ENCODE peak calls at places on chromosome 18, in nine cellular contexts. One of them, this sample, is unnamed.

GRCh38 chr18:45775241-45775676 is 50.2 kb upstream of the SIGLEC15 start:
- DNase-seq in GM12878: no peak
- DNase-seq in HCT116: peak; percentile 69
- DNase-seq in K562: peak; percentile 23
- DNase-seq in prostate gland: no peak
- DNase-seq in stomach: peak; percentile 77
- DNase-seq in H1: peak; percentile 75
- DNase-seq in suprapubic skin: peak; percentile 87
- DNase-seq in transverse colon: peak; percentile 61
- DNase-seq in this sample: peak; percentile 31

GRCh38 chr18:79805211-79805862 is 7.6 kb downstream of the KCNG2 start:
- DNase-seq in H1: no peak
- DNase-seq in prostate gland: no peak
- DNase-seq in GM12878: no peak
- DNase-seq in stomach: no peak
- DNase-seq in HCT116: no peak
- DNase-seq in transverse colon: no peak
- DNase-seq in K562: no peak
- DNase-seq in suprapubic skin: no peak
- DNase-seq in this sample: no peak

GRCh38 chr18:6879508-6880195 is 150.1 kb downstream of the ARHGAP28 start:
- DNase-seq in transverse colon: no peak
- DNase-seq in suprapubic skin: no peak
- DNase-seq in H1: no peak
- DNase-seq in prostate gland: no peak
- DNase-seq in stomach: no peak
- DNase-seq in GM12878: no peak
- DNase-seq in K562: no peak
- DNase-seq in HCT116: no peak
- DNase-seq in this sample: no peak

GRCh38 chr18:50658601-50659000 is 98.7 kb downstream of the MAPK4 start:
- DNase-seq in transverse colon: no peak
- DNase-seq in suprapubic skin: no peak
- DNase-seq in stomach: no peak
- DNase-seq in K562: no peak
- DNase-seq in H1: no peak
- DNase-seq in prostate gland: no peak
- DNase-seq in HCT116: no peak
- DNase-seq in GM12878: no peak
- DNase-seq in this sample: no peak

GRCh38 chr18:62717059-62717849 is 1.9 kb downstream of the PHLPP1 start:
- DNase-seq in H1: no peak
- DNase-seq in HCT116: peak; percentile 34
- DNase-seq in stomach: peak; percentile 52
- DNase-seq in prostate gland: peak; percentile 65
- DNase-seq in K562: no peak
- DNase-seq in transverse colon: peak; percentile 69
- DNase-seq in GM12878: no peak
- DNase-seq in suprapubic skin: no peak
- DNase-seq in this sample: no peak

GRCh38 chr18:61869631-61870030 is 23.2 kb downstream of the RNF152 start:
- DNase-seq in stomach: no peak
- DNase-seq in suprapubic skin: no peak
- DNase-seq in H1: no peak
- DNase-seq in HCT116: no peak
- DNase-seq in transverse colon: no peak
- DNase-seq in prostate gland: no peak
- DNase-seq in GM12878: no peak
- DNase-seq in K562: no peak
- DNase-seq in this sample: no peak

GRCh38 chr18:14948163-14948540 is 200.2 kb downstream of the ANKRD30B start:
- DNase-seq in H1: no peak
- DNase-seq in suprapubic skin: peak; percentile 57
- DNase-seq in stomach: no peak
- DNase-seq in HCT116: no peak
- DNase-seq in prostate gland: no peak
- DNase-seq in transverse colon: no peak
- DNase-seq in GM12878: no peak
- DNase-seq in K562: no peak
- DNase-seq in this sample: no peak

GRCh38 chr18:32095156-32095555 is 3.5 kb downstream of the RNF138 start:
- DNase-seq in GM12878: no peak
- DNase-seq in stomach: no peak
- DNase-seq in K562: no peak
- DNase-seq in prostate gland: no peak
- DNase-seq in transverse colon: no peak
- DNase-seq in H1: no peak
- DNase-seq in suprapubic skin: no peak
- DNase-seq in HCT116: no peak
- DNase-seq in this sample: no peak

GRCh38 chr18:33717339-33717738 is 139.3 kb downstream of the ASXL3 start:
- DNase-seq in prostate gland: no peak
- DNase-seq in H1: no peak
- DNase-seq in HCT116: no peak
- DNase-seq in GM12878: no peak
- DNase-seq in K562: no peak
- DNase-seq in stomach: no peak
- DNase-seq in suprapubic skin: no peak
- DNase-seq in transverse colon: no peak
- DNase-seq in this sample: no peak

GRCh38 chr18:33711514-33711913 is 133.5 kb downstream of the ASXL3 start:
- DNase-seq in K562: no peak
- DNase-seq in transverse colon: no peak
- DNase-seq in stomach: no peak
- DNase-seq in H1: no peak
- DNase-seq in prostate gland: no peak
- DNase-seq in suprapubic skin: no peak
- DNase-seq in GM12878: no peak
- DNase-seq in HCT116: no peak
- DNase-seq in this sample: no peak

GRCh38 chr18:33720133-33720532 is 142.1 kb downstream of the ASXL3 start:
- DNase-seq in prostate gland: no peak
- DNase-seq in GM12878: no peak
- DNase-seq in H1: no peak
- DNase-seq in suprapubic skin: no peak
- DNase-seq in transverse colon: no peak
- DNase-seq in K562: no peak
- DNase-seq in HCT116: no peak
- DNase-seq in stomach: no peak
- DNase-seq in this sample: no peak

GRCh38 chr18:33710269-33710668 is 132.2 kb downstream of the ASXL3 start:
- DNase-seq in K562: no peak
- DNase-seq in GM12878: no peak
- DNase-seq in transverse colon: no peak
- DNase-seq in HCT116: no peak
- DNase-seq in suprapubic skin: no peak
- DNase-seq in stomach: no peak
- DNase-seq in prostate gland: no peak
- DNase-seq in H1: no peak
- DNase-seq in this sample: no peak

GRCh38 chr18:33716061-33716683 is 138.2 kb downstream of the ASXL3 start:
- DNase-seq in transverse colon: no peak
- DNase-seq in HCT116: no peak
- DNase-seq in GM12878: no peak
- DNase-seq in H1: no peak
- DNase-seq in suprapubic skin: no peak
- DNase-seq in K562: no peak
- DNase-seq in prostate gland: no peak
- DNase-seq in stomach: no peak
- DNase-seq in this sample: no peak
- TF ChIP-seq POLR2AphosphoS5 in transverse colon: no peak
- TF ChIP-seq POLR2AphosphoS5 in HCT116: no peak
- TF ChIP-seq POLR2AphosphoS5 in GM12878: no peak
- TF ChIP-seq POLR2AphosphoS5 in H1: no peak
- TF ChIP-seq POLR2AphosphoS5 in suprapubic skin: no peak
- TF ChIP-seq POLR2AphosphoS5 in K562: no peak
- TF ChIP-seq POLR2AphosphoS5 in prostate gland: no peak
- TF ChIP-seq POLR2AphosphoS5 in stomach: no peak
- TF ChIP-seq POLR2AphosphoS5 in this sample: no peak

GRCh38 chr18:36828157-36828629 is 609 bp downstream of the TPGS2 start:
- DNase-seq in transverse colon: peak; percentile 34
- DNase-seq in suprapubic skin: no peak
- DNase-seq in H1: no peak
- DNase-seq in stomach: no peak
- DNase-seq in HCT116: peak; percentile 6
- DNase-seq in GM12878: no peak
- DNase-seq in prostate gland: peak; percentile 26
- DNase-seq in K562: no peak
- DNase-seq in this sample: no peak

GRCh38 chr18:36830141-36830495 is 1.2 kb downstream of the KIAA1328 start:
- DNase-seq in K562: no peak
- DNase-seq in prostate gland: no peak
- DNase-seq in suprapubic skin: no peak
- DNase-seq in H1: no peak
- DNase-seq in stomach: no peak
- DNase-seq in HCT116: no peak
- DNase-seq in GM12878: no peak
- DNase-seq in transverse colon: no peak
- DNase-seq in this sample: no peak

GRCh38 chr18:36829362-36830140 is 624 bp downstream of the KIAA1328 start:
- DNase-seq in HCT116: no peak
- DNase-seq in prostate gland: no peak
- DNase-seq in stomach: no peak
- DNase-seq in H1: no peak
- DNase-seq in GM12878: no peak
- DNase-seq in transverse colon: no peak
- DNase-seq in suprapubic skin: no peak
- DNase-seq in K562: no peak
- DNase-seq in this sample: no peak

GRCh38 chr18:36831139-36831538 is 2.2 kb downstream of the KIAA1328 start:
- DNase-seq in suprapubic skin: no peak
- DNase-seq in GM12878: no peak
- DNase-seq in H1: no peak
- DNase-seq in K562: no peak
- DNase-seq in HCT116: no peak
- DNase-seq in transverse colon: no peak
- DNase-seq in stomach: no peak
- DNase-seq in prostate gland: no peak
- DNase-seq in this sample: no peak

GRCh38 chr18:36828630-36829361 is at the start of the genes KIAA1328 and TPGS2:
- DNase-seq in H1: peak; percentile 90
- DNase-seq in stomach: peak; percentile 86
- DNase-seq in HCT116: peak; percentile 61
- DNase-seq in K562: peak; percentile 94
- DNase-seq in GM12878: peak; percentile 52
- DNase-seq in prostate gland: peak; percentile 80
- DNase-seq in suprapubic skin: peak; percentile 88
- DNase-seq in transverse colon: peak; percentile 87
- DNase-seq in this sample: peak; percentile 85
- TF ChIP-seq POLR2A in H1: peak; percentile 30
- TF ChIP-seq POLR2A in stomach: no peak
- TF ChIP-seq POLR2A in HCT116: peak; percentile 29
- TF ChIP-seq POLR2A in K562: peak; percentile 80
- TF ChIP-seq POLR2A in GM12878: peak; percentile 83
- TF ChIP-seq POLR2A in prostate gland: peak; percentile 57
- TF ChIP-seq POLR2A in suprapubic skin: peak; percentile 18
- TF ChIP-seq POLR2A in transverse colon: peak; percentile 64
- TF ChIP-seq POLR2A in this sample: peak; percentile 76

DNA sequence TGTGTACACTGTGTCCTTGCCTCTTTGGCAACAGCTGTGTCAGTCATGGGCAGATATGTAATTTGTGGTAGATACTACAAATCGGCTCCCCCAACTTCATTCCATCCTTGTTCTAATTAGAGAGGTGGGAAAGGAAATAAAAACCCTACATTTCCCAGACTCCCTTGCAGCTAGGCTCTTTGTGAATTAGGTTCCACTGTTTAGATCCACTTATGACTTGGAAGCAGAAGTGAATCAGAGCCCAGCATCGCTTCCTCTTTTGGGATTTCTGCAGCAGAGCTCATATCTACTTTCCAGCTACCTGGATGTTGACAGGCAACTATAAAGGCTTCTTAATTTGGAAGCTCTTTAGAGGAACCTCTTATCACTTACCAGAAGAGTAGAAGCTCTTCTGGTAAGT is 34.1 kb upstream of the NARS1 start:
- DNase-seq in HCT116: no peak
- DNase-seq in K562: no peak
- DNase-seq in stomach: no peak
- DNase-seq in suprapubic skin: no peak
- DNase-seq in H1: no peak
- DNase-seq in transverse colon: no peak
- DNase-seq in prostate gland: no peak
- DNase-seq in GM12878: no peak
- DNase-seq in this sample: no peak
- TF ChIP-seq POLR2AphosphoS5 in HCT116: no peak
- TF ChIP-seq POLR2AphosphoS5 in K562: no peak
- TF ChIP-seq POLR2AphosphoS5 in stomach: no peak
- TF ChIP-seq POLR2AphosphoS5 in suprapubic skin: no peak
- TF ChIP-seq POLR2AphosphoS5 in H1: no peak
- TF ChIP-seq POLR2AphosphoS5 in transverse colon: no peak
- TF ChIP-seq POLR2AphosphoS5 in prostate gland: no peak
- TF ChIP-seq POLR2AphosphoS5 in GM12878: no peak
- TF ChIP-seq POLR2AphosphoS5 in this sample: no peak

GRCh38 chr18:13726972-13727331 is 479 bp downstream of the RNMT start:
- DNase-seq in GM12878: no peak
- DNase-seq in transverse colon: peak; percentile 47
- DNase-seq in K562: no peak
- DNase-seq in suprapubic skin: peak; percentile 85
- DNase-seq in prostate gland: peak; percentile 17
- DNase-seq in H1: peak; percentile 69
- DNase-seq in stomach: peak; percentile 38
- DNase-seq in HCT116: no peak
- DNase-seq in this sample: peak; percentile 12

GRCh38 chr18:13725566-13726227 is 661 bp downstream of the FAM210A start:
- DNase-seq in stomach: no peak
- DNase-seq in H1: no peak
- DNase-seq in prostate gland: no peak
- DNase-seq in GM12878: no peak
- DNase-seq in K562: no peak
- DNase-seq in suprapubic skin: no peak
- DNase-seq in HCT116: no peak
- DNase-seq in transverse colon: no peak
- DNase-seq in this sample: no peak

GRCh38 chr18:13730486-13730885 is 4.0 kb downstream of the RNMT start:
- DNase-seq in HCT116: no peak
- DNase-seq in K562: no peak
- DNase-seq in prostate gland: no peak
- DNase-seq in transverse colon: no peak
- DNase-seq in H1: no peak
- DNase-seq in GM12878: no peak
- DNase-seq in suprapubic skin: no peak
- DNase-seq in stomach: no peak
- DNase-seq in this sample: no peak

DNA sequence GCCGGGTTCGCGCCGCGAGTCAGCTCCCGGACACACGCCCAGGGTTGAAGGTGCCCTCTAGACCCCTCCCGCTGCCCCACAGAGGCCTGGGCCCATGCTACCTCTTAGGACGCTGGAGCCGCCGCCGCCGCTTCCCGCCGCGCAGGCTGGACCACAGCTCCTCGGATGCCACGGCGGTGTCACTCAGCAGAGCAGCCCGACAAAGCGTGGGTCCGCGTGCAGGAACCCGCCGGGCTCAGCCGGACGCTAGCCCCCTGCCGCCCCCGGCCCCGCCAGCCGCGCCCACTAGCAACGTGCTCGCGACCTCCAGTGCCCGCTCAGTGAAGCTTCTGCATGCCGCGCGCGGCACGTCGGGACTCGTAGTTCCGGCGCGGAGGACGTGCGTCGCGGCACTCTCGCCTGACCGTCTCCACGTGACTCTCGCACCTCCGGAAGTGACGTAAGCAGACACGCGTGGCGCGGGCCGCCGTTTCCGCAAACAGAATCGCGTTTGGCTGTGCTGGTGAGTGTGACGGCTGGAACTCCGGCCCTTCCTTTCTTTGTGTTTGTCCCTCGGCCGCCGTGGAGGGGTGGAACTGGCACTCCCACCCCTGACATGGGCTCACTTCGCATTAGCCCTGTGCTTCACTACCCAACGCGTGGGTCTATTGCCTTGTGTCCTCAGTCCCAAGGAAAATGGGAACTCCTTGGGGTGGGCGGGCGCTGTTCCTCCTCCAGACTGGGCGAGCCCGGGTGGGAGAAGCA is at the start of the genes FAM210A and RNMT:
- DNase-seq in suprapubic skin: peak; percentile 96
- DNase-seq in stomach: peak; percentile 96
- DNase-seq in prostate gland: peak; percentile 95
- DNase-seq in K562: peak; percentile 83
- DNase-seq in transverse colon: peak; percentile 97
- DNase-seq in HCT116: peak; percentile 90
- DNase-seq in H1: peak; percentile 89
- DNase-seq in GM12878: peak; percentile 86
- DNase-seq in this sample: peak; percentile 70
- TF ChIP-seq POLR2A in suprapubic skin: peak; percentile 82
- TF ChIP-seq POLR2A in stomach: no peak
- TF ChIP-seq POLR2A in prostate gland: peak; percentile 80
- TF ChIP-seq POLR2A in K562: peak; percentile 86
- TF ChIP-seq POLR2A in transverse colon: peak; percentile 84
- TF ChIP-seq POLR2A in HCT116: peak; percentile 43
- TF ChIP-seq POLR2A in H1: peak; percentile 56
- TF ChIP-seq POLR2A in GM12878: peak; percentile 89
- TF ChIP-seq POLR2A in this sample: peak; percentile 79

This sample was measured in GM12892.